ENCODE peak calls at places on chromosomes 11 and 22, in nine cellular contexts. N, I, Q, Z, D, X, A, F and V are unnamed samples.

GRCh38 chr11:45252134-45252856 is 33.8 kb downstream of the SYT13 start:
- DNase-seq in N (peak; percentile 55), I (peak; percentile 38), Q (peak; percentile 37), Z (no peak), D (peak; percentile 68), X (peak; percentile 41), A (no peak), F (peak; percentile 66), V (peak; percentile 39)

GRCh38 chr22:30675436-30675835 is 7.8 kb upstream of the DUSP18 start:
- DNase-seq in N (no peak), I (no peak), Q (no peak), Z (no peak), D (no peak), X (peak; percentile 44), A (no peak), F (no peak), V (no peak)

GRCh38 chr22:49381595-49382450 is 445.9 kb downstream of the BRD1 start:
- DNase-seq in N (no peak), I (no peak), Q (no peak), Z (no peak), D (no peak), X (no peak), A (peak; percentile 34), F (no peak), V (no peak)

GRCh38 chr11:100746448-100746847 is 59.4 kb downstream of the ARHGAP42 start:
- DNase-seq in N (no peak), I (no peak), Q (no peak), Z (no peak), D (no peak), X (no peak), A (no peak), F (no peak), V (no peak)

GRCh38 chr11:662689-663274 is 25.7 kb downstream of the DRD4 start:
- DNase-seq in N (peak; percentile 77), I (peak; percentile 60), Q (peak; percentile 72), Z (no peak), D (peak; percentile 72), X (peak; percentile 11), A (peak; percentile 61), F (peak; percentile 76), V (peak; percentile 75)

GRCh38 chr11:12483604-12484003 is 106.2 kb downstream of the PARVA start:
- DNase-seq in N (no peak), I (no peak), Q (no peak), Z (no peak), D (no peak), X (no peak), A (no peak), F (no peak), V (no peak)

GRCh38 chr11:63608353-63609345 is 5.6 kb downstream of the PLAAT3 start:
- DNase-seq in N (peak; percentile 60), I (peak; percentile 83), Q (peak; percentile 77), Z (no peak), D (no peak), X (no peak), A (peak; percentile 34), F (no peak), V (peak; percentile 89)

GRCh38 chr11:128713595-128713994 is 19.7 kb downstream of the FLI1 start:
- DNase-seq in N (peak; percentile 47), I (no peak), Q (peak; percentile 83), Z (no peak), D (no peak), X (no peak), A (no peak), F (no peak), V (no peak)

GRCh38 chr11:70029831-70030811 is 48.0 kb upstream of the ANO1 start:
- DNase-seq in N (no peak), I (no peak), Q (no peak), Z (no peak), D (no peak), X (no peak), A (no peak), F (no peak), V (no peak)

GRCh38 chr11:10092426-10092825 is 201.6 kb downstream of the SBF2 start:
- DNase-seq in N (no peak), I (no peak), Q (no peak), Z (no peak), D (no peak), X (no peak), A (no peak), F (no peak), V (no peak)

GRCh38 chr22:29259253-29259899 is 8.4 kb downstream of the RHBDD3 start:
- DNase-seq in N (peak; percentile 15), I (no peak), Q (peak; percentile 39), Z (no peak), D (no peak), X (no peak), A (no peak), F (no peak), V (no peak)

GRCh38 chr11:74280494-74280893 is 30.9 kb downstream of the P4HA3 start:
- DNase-seq in N (no peak), I (no peak), Q (no peak), Z (no peak), D (no peak), X (no peak), A (no peak), F (no peak), V (no peak)

GRCh38 chr11:44615913-44616806 is 50.7 kb downstream of the CD82 start:
- DNase-seq in N (no peak), I (no peak), Q (no peak), Z (no peak), D (no peak), X (no peak), A (no peak), F (peak; percentile 9), V (no peak)

GRCh38 chr22:46421272-46421671 is 85.8 kb downstream of the TRMU start:
- DNase-seq in N (no peak), I (no peak), Q (no peak), Z (peak; percentile 7), D (no peak), X (no peak), A (peak; percentile 78), F (no peak), V (no peak)

GRCh38 chr11:94876645-94877445 is 96.5 kb downstream of the CWC15 start:
- DNase-seq in N (peak; percentile 98), I (peak; percentile 98), Q (peak; percentile 94), Z (peak; percentile 6), D (peak; percentile 49), X (no peak), A (peak; percentile 78), F (peak; percentile 90), V (peak; percentile 95)

GRCh38 chr11:12088047-12088481 is 22.3 kb upstream of the MICAL2 start:
- DNase-seq in N (peak; percentile 90), I (peak; percentile 84), Q (peak; percentile 72), Z (no peak), D (peak; percentile 55), X (no peak), A (peak; percentile 78), F (peak; percentile 68), V (peak; percentile 63)

GRCh38 chr11:22130462-22131053 is 62.3 kb upstream of the ANO5 start:
- DNase-seq in N (peak; percentile 14), I (no peak), Q (no peak), Z (no peak), D (no peak), X (peak; percentile 63), A (no peak), F (no peak), V (peak; percentile 32)

GRCh38 chr11:68998390-68998911 is 14.6 kb downstream of the MRGPRF start:
- DNase-seq in N (peak; percentile 15), I (no peak), Q (no peak), Z (no peak), D (no peak), X (peak; percentile 80), A (peak; percentile 63), F (no peak), V (peak; percentile 68)